ENCODE peak calls at places on chromosomes 7 and 10, in five cellular contexts. Y is HCT116; K is activated CD4-positive, CD25-positive, alpha-beta regulatory T cell; L is NCI-H1092 treated with DMSO at 0.1 percent for 48 hours; X is activated effector memory CD4-positive, alpha-beta T cell treated with Interleukin-2 at 50 U/mL for 16 hours. P is an unnamed sample.

GRCh38 chr10:73414230-73414981 is 548 bp upstream of the ANXA7 start:
- DNase-seq in Y (no peak), K (no peak), L (no peak), X (no peak), P (no peak)

GRCh38 chr10:95324436-95325268 is 33.8 kb upstream of the PDLIM1 start:
- DNase-seq in Y (no peak), K (no peak), L (no peak), X (no peak), P (no peak)

GRCh38 chr10:7819126-7819470 is 793 bp downstream of the TAF3 start:
- DNase-seq in Y (no peak), K (no peak), L (peak; percentile 23), X (peak; percentile 2), P (peak; percentile 44)

GRCh38 chr7:104971290-104972071 is 42.5 kb upstream of the KMT2E start:
- DNase-seq in Y (no peak), K (no peak), L (peak; percentile 58), X (no peak), P (no peak)

GRCh38 chr7:125834421-125834820 is 904.8 kb upstream of the POT1 start:
- DNase-seq in Y (no peak), K (no peak), L (no peak), X (no peak), P (no peak)

GRCh38 chr7:150940446-150941102 is 37.5 kb downstream of the KCNH2 start:
- DNase-seq in Y (no peak), K (no peak), L (peak; percentile 87), X (no peak), P (no peak)

GRCh38 chr10:70221030-70221429 is 12.2 kb downstream of the PPA1 start:
- DNase-seq in Y (no peak), K (no peak), L (no peak), X (no peak), P (no peak)

GRCh38 chr10:51014680-51015425 is 59.4 kb upstream of the PRKG1 start:
- DNase-seq in Y (no peak), K (no peak), L (no peak), X (no peak), P (no peak)

GRCh38 chr10:3118621-3119020 is 51.3 kb downstream of the PFKP start:
- DNase-seq in Y (no peak), K (no peak), L (no peak), X (no peak), P (no peak)

GRCh38 chr7:15651693-15652092 is 34.8 kb downstream of the MEOX2 start:
- DNase-seq in Y (no peak), K (no peak), L (no peak), X (no peak), P (no peak)

GRCh38 chr10:78852856-78853255 is 215.9 kb upstream of the ZMIZ1 start:
- DNase-seq in Y (peak; percentile 18), K (no peak), L (no peak), X (peak; percentile 4), P (peak; percentile 24)

GRCh38 chr7:102004229-102004628 is 186.8 kb downstream of the CUX1 start:
- DNase-seq in Y (no peak), K (no peak), L (no peak), X (no peak), P (no peak)

GRCh38 chr7:39624935-39625694 is 1.7 kb downstream of the RALA start:
- DNase-seq in Y (no peak), K (no peak), L (no peak), X (no peak), P (no peak)

GRCh38 chr7:115585015-115585655 is 445.4 kb downstream of the TFEC start:
- DNase-seq in Y (no peak), K (no peak), L (no peak), X (no peak), P (no peak)

GRCh38 chr7:27113991-27114866 is 11.7 kb upstream of the HOXA2 start:
- DNase-seq in Y (no peak), K (no peak), L (no peak), X (no peak), P (no peak)

GRCh38 chr10:20100157-20100556 is 283.9 kb downstream of the PLXDC2 start:
- DNase-seq in Y (no peak), K (no peak), L (no peak), X (no peak), P (no peak)

GRCh38 chr7:13990319-13990983 is 985 bp upstream of the ETV1 start:
- DNase-seq in Y (no peak), K (no peak), L (peak; percentile 88), X (peak; percentile 9), P (peak; percentile 42)

GRCh38 chr10:76297787-76298281 is 866.4 kb downstream of the LRMDA start:
- DNase-seq in Y (no peak), K (no peak), L (peak; percentile 68), X (no peak), P (no peak)

GRCh38 chr10:59622320-59622901 is 87.2 kb downstream of the SLC16A9 start:
- DNase-seq in Y (peak; percentile 67), K (no peak), L (peak; percentile 37), X (no peak), P (no peak)